ENCODE peak calls at places on chromosomes 16 and 17, in nine cellular contexts. One of them, this sample, is unnamed.

GRCh38 chr16:85626191-85626951 is 13.2 kb downstream of the GSE1 start:
- DNase-seq in EH: no peak
- DNase-seq in H54: no peak
- DNase-seq in activated CD4-positive, CD25-positive, alpha-beta regulatory T cell: no peak
- DNase-seq in A549: no peak
- DNase-seq in sciatic nerve: no peak
- DNase-seq in GM03348: no peak
- DNase-seq in T-helper 9 cell: no peak
- DNase-seq in COR-L47: peak; percentile 98
- DNase-seq in this sample: no peak

GRCh38 chr17:40906613-40907012 is 21.6 kb upstream of the KRT20 start:
- DNase-seq in EH: no peak
- DNase-seq in H54: no peak
- DNase-seq in activated CD4-positive, CD25-positive, alpha-beta regulatory T cell: no peak
- DNase-seq in A549: no peak
- DNase-seq in sciatic nerve: no peak
- DNase-seq in GM03348: no peak
- DNase-seq in T-helper 9 cell: no peak
- DNase-seq in COR-L47: no peak
- DNase-seq in this sample: no peak

GRCh38 chr16:57143125-57143965 is 42.5 kb downstream of the PSME3IP1 start:
- DNase-seq in EH: no peak
- DNase-seq in H54: no peak
- DNase-seq in activated CD4-positive, CD25-positive, alpha-beta regulatory T cell: no peak
- DNase-seq in A549: no peak
- DNase-seq in sciatic nerve: peak; percentile 70
- DNase-seq in GM03348: no peak
- DNase-seq in T-helper 9 cell: no peak
- DNase-seq in COR-L47: no peak
- DNase-seq in this sample: no peak

GRCh38 chr17:30809867-30810266 is 14.6 kb downstream of the CRLF3 start:
- DNase-seq in EH: no peak
- DNase-seq in H54: no peak
- DNase-seq in activated CD4-positive, CD25-positive, alpha-beta regulatory T cell: no peak
- DNase-seq in A549: no peak
- DNase-seq in sciatic nerve: no peak
- DNase-seq in GM03348: no peak
- DNase-seq in T-helper 9 cell: no peak
- DNase-seq in COR-L47: no peak
- DNase-seq in this sample: no peak

GRCh38 chr17:58541249-58541648 is 26.8 kb upstream of the MTMR4 start:
- DNase-seq in EH: no peak
- DNase-seq in H54: no peak
- DNase-seq in activated CD4-positive, CD25-positive, alpha-beta regulatory T cell: no peak
- DNase-seq in A549: no peak
- DNase-seq in sciatic nerve: no peak
- DNase-seq in GM03348: no peak
- DNase-seq in T-helper 9 cell: no peak
- DNase-seq in COR-L47: no peak
- DNase-seq in this sample: no peak

GRCh38 chr17:20083460-20083859 is 74.3 kb downstream of the SPECC1 start:
- DNase-seq in EH: no peak
- DNase-seq in H54: no peak
- DNase-seq in activated CD4-positive, CD25-positive, alpha-beta regulatory T cell: no peak
- DNase-seq in A549: no peak
- DNase-seq in sciatic nerve: no peak
- DNase-seq in GM03348: no peak
- DNase-seq in T-helper 9 cell: no peak
- DNase-seq in COR-L47: no peak
- DNase-seq in this sample: no peak

GRCh38 chr16:4420703-4421102 is 4.3 kb upstream of the CORO7 start:
- DNase-seq in EH: no peak
- DNase-seq in H54: no peak
- DNase-seq in activated CD4-positive, CD25-positive, alpha-beta regulatory T cell: no peak
- DNase-seq in A549: no peak
- DNase-seq in sciatic nerve: no peak
- DNase-seq in GM03348: no peak
- DNase-seq in T-helper 9 cell: no peak
- DNase-seq in COR-L47: no peak
- DNase-seq in this sample: no peak

GRCh38 chr16:47058295-47059086 is 85.0 kb upstream of the DNAJA2 start:
- DNase-seq in EH: peak; percentile 13
- DNase-seq in H54: no peak
- DNase-seq in activated CD4-positive, CD25-positive, alpha-beta regulatory T cell: no peak
- DNase-seq in A549: no peak
- DNase-seq in sciatic nerve: peak; percentile 21
- DNase-seq in GM03348: no peak
- DNase-seq in T-helper 9 cell: no peak
- DNase-seq in COR-L47: peak; percentile 64
- DNase-seq in this sample: no peak

GRCh38 chr16:2468142-2468724 is 2.9 kb upstream of the NTN3 start:
- DNase-seq in EH: peak; percentile 43
- DNase-seq in H54: peak; percentile 72
- DNase-seq in activated CD4-positive, CD25-positive, alpha-beta regulatory T cell: no peak
- DNase-seq in A549: peak; percentile 23
- DNase-seq in sciatic nerve: peak; percentile 64
- DNase-seq in GM03348: peak; percentile 42
- DNase-seq in T-helper 9 cell: no peak
- DNase-seq in COR-L47: peak; percentile 89
- DNase-seq in this sample: no peak

GRCh38 chr17:2030779-2031163 is 818 bp downstream of the DPH1 start:
- DNase-seq in EH: no peak
- DNase-seq in H54: no peak
- DNase-seq in activated CD4-positive, CD25-positive, alpha-beta regulatory T cell: no peak
- DNase-seq in A549: no peak
- DNase-seq in sciatic nerve: no peak
- DNase-seq in GM03348: no peak
- DNase-seq in T-helper 9 cell: no peak
- DNase-seq in COR-L47: no peak
- DNase-seq in this sample: no peak

GRCh38 chr16:10883004-10883403 is 6.0 kb downstream of the CIITA start:
- DNase-seq in EH: no peak
- DNase-seq in H54: no peak
- DNase-seq in activated CD4-positive, CD25-positive, alpha-beta regulatory T cell: no peak
- DNase-seq in A549: no peak
- DNase-seq in sciatic nerve: no peak
- DNase-seq in GM03348: no peak
- DNase-seq in T-helper 9 cell: no peak
- DNase-seq in COR-L47: no peak
- DNase-seq in this sample: no peak

GRCh38 chr16:49049191-49049590 is 232.4 kb downstream of the CBLN1 start:
- DNase-seq in EH: no peak
- DNase-seq in H54: no peak
- DNase-seq in activated CD4-positive, CD25-positive, alpha-beta regulatory T cell: no peak
- DNase-seq in A549: no peak
- DNase-seq in sciatic nerve: no peak
- DNase-seq in GM03348: no peak
- DNase-seq in T-helper 9 cell: no peak
- DNase-seq in COR-L47: no peak
- DNase-seq in this sample: no peak

GRCh38 chr17:65099941-65100315 is 37.2 kb upstream of the RGS9 start:
- DNase-seq in EH: peak; percentile 83
- DNase-seq in H54: peak; percentile 65
- DNase-seq in activated CD4-positive, CD25-positive, alpha-beta regulatory T cell: no peak
- DNase-seq in A549: peak; percentile 87
- DNase-seq in sciatic nerve: peak; percentile 74
- DNase-seq in GM03348: peak; percentile 55
- DNase-seq in T-helper 9 cell: peak; percentile 38
- DNase-seq in COR-L47: no peak
- DNase-seq in this sample: peak; percentile 35

GRCh38 chr16:56860226-56861020 is 4.6 kb upstream of the SLC12A3 start:
- DNase-seq in EH: no peak
- DNase-seq in H54: no peak
- DNase-seq in activated CD4-positive, CD25-positive, alpha-beta regulatory T cell: peak; percentile 27
- DNase-seq in A549: no peak
- DNase-seq in sciatic nerve: no peak
- DNase-seq in GM03348: no peak
- DNase-seq in T-helper 9 cell: no peak
- DNase-seq in COR-L47: no peak
- DNase-seq in this sample: no peak

GRCh38 chr17:74881073-74881472 is 8.3 kb upstream of the FDXR start:
- DNase-seq in EH: no peak
- DNase-seq in H54: no peak
- DNase-seq in activated CD4-positive, CD25-positive, alpha-beta regulatory T cell: no peak
- DNase-seq in A549: no peak
- DNase-seq in sciatic nerve: no peak
- DNase-seq in GM03348: no peak
- DNase-seq in T-helper 9 cell: no peak
- DNase-seq in COR-L47: no peak
- DNase-seq in this sample: no peak

GRCh38 chr17:3917391-3917931 is 1.2 kb upstream of the P2RX1 start:
- DNase-seq in EH: peak; percentile 43
- DNase-seq in H54: peak; percentile 40
- DNase-seq in activated CD4-positive, CD25-positive, alpha-beta regulatory T cell: no peak
- DNase-seq in A549: no peak
- DNase-seq in sciatic nerve: no peak
- DNase-seq in GM03348: peak; percentile 27
- DNase-seq in T-helper 9 cell: no peak
- DNase-seq in COR-L47: no peak
- DNase-seq in this sample: no peak

This sample was measured in GOT3.